ENCODE peak calls at places on chromosomes 4 and X, in five cellular contexts. O is astrocyte, F is cardiac muscle cell, S is heart left ventricle, E is sigmoid colon. J is an unnamed sample.
A peak's percentile ranks its signal among the peaks of the same experiment; 100 is the strongest.

GRCh38 chr4:74190919-74191397 is 33.0 kb downstream of the MTHFD2L start:
- DNase-seq in S (no peak), E (no peak), O (no peak), F (no peak), J (no peak)

GRCh38 chr4:43843501-43843900 is 605.1 kb downstream of the KCTD8 start:
- DNase-seq in F (no peak), E (no peak), O (peak; percentile 48), S (no peak), J (no peak)

GRCh38 chr4:17875402-17876070 is 64.8 kb downstream of the NCAPG start:
- DNase-seq in E (no peak), O (no peak), F (no peak), S (no peak), J (no peak)

GRCh38 chr4:81466841-81467671 is 4.7 kb downstream of the RASGEF1B start:
- DNase-seq in O (peak; percentile 26), S (no peak), E (no peak), F (peak; percentile 84), J (peak; percentile 80)

GRCh38 chrX:154401918-154402621 is 3.9 kb downstream of the RPL10 start:
- DNase-seq in O (peak; percentile 20), F (peak; percentile 26), E (no peak), S (no peak), J (no peak)

GRCh38 chrX:45749375-45749774 is 548.7 kb upstream of the DIPK2B start:
- DNase-seq in S (no peak), E (no peak), F (no peak), O (no peak), J (no peak)

GRCh38 chrX:111164728-111165127 is 68.7 kb downstream of the PAK3 start:
- DNase-seq in S (no peak), F (peak; percentile 3), E (no peak), O (no peak), J (no peak)

GRCh38 chrX:19846995-19847790 is 40.2 kb downstream of the SH3KBP1 start:
- DNase-seq in E (no peak), O (peak; percentile 84), F (peak; percentile 84), S (no peak), J (no peak)

GRCh38 chrX:87299563-87300160 is 217.9 kb upstream of the KLHL4 start:
- DNase-seq in O (no peak), F (peak; percentile 27), S (no peak), E (no peak), J (no peak)

GRCh38 chr4:39865280-39865679 is 112.4 kb downstream of the PDS5A start:
- DNase-seq in O (no peak), F (no peak), E (no peak), S (no peak), J (no peak)

GRCh38 chrX:39261446-39262147 is 460.3 kb downstream of the MID1IP1 start:
- DNase-seq in E (no peak), F (peak; percentile 41), O (peak; percentile 63), S (no peak), J (no peak)

GRCh38 chr4:184420402-184420801 is 53.9 kb downstream of the IRF2 start:
- DNase-seq in O (no peak), F (no peak), S (no peak), E (no peak), J (no peak)

GRCh38 chr4:19657856-19658255 is 593.8 kb upstream of the SLIT2 start:
- DNase-seq in F (peak; percentile 45), S (no peak), O (no peak), E (no peak), J (no peak)

GRCh38 chr4:20251796-20252655 is at the start of gene SLIT2:
- DNase-seq in S (peak; percentile 84), O (peak; percentile 56), F (peak; percentile 90), E (peak; percentile 95), J (peak; percentile 81)

GRCh38 chr4:92270908-92271307 is 32.9 kb upstream of the GRID2 start:
- DNase-seq in O (no peak), S (no peak), E (no peak), F (peak; percentile 6), J (no peak)
- TF ChIP-seq CTCF in O (no peak), S (no peak), E (no peak), F (no peak), J (no peak)

DNA sequence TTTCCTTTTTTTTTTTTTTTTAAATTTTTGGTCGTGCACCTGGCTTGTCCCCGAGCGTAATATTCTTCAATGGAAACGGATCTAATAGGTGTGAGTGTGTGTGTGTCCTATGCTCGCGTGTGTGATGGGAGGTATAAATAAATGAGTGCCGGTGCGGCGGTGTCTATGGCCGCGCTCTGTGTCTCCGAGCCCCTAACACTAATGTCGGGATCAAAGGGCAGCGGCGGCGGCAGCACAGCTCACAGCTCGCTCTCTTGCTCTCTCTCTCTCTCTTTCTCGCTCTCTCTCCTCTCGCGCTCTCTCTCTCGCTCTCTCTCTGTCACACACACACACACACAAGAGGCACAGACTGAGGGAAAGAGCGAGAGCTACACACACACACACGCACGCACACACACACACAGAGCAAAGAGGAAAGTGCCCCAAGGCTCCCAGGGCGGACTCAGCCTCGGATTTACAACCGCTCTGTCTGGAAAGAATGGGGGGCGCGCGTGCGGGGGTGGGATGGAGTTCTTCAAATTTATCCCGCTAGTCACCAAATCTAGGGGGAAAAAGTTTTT is at the start of gene ZNF827:
- DNase-seq in O (peak; percentile 88), F (peak; percentile 85), E (peak; percentile 84), S (peak; percentile 75), J (peak; percentile 27)
- TF ChIP-seq CTCF in O (no peak), F (no peak), E (no peak), S (no peak), J (no peak)

DNA sequence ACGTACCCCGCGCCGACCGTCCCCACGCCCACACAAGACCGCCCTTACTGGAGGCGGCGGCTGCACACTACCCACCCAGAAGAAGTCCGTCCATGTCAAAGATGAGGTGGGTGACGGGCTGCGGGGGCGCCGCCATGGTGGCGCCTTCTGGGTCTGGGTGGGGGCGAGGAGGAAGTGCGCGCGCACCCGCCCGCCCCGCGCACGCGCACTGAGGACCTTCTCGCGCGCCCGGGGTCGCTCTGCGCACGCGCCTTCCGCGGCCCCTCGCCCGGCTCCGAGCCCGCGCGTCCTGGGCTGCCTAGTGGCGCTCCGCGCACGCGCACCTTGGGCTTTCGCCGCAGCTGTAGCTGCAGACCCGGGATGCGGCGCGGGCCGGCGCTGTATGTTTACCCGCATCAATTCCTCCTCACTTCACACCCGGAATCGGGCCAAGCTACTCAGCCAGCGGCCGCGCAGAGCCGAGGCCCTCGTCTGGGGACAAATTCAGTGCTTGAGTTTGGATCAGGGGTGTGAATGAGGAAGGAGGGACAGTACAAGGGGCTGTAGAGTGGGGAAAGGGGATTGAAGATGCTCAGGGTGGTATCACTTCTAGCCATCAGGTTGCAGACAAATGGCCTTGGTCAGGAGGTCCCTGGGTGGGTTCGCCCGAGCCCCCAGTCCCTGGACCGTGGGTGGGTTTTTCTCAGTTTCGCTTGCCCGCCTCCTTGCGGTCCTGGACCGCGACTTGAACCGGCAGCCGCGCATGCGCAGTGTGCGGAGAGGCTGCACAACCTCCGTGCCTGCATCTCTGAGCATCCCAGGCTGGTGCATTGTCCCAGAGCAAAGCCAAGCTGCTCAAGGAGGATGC is at the start of gene PUDP:
- DNase-seq in O (peak; percentile 59), S (peak; percentile 92), E (peak; percentile 94), F (peak; percentile 82), J (peak; percentile 97)
- TF ChIP-seq CTCF in O (no peak), S (no peak), E (peak; percentile 31), F (no peak), J (peak; percentile 23)

DNA sequence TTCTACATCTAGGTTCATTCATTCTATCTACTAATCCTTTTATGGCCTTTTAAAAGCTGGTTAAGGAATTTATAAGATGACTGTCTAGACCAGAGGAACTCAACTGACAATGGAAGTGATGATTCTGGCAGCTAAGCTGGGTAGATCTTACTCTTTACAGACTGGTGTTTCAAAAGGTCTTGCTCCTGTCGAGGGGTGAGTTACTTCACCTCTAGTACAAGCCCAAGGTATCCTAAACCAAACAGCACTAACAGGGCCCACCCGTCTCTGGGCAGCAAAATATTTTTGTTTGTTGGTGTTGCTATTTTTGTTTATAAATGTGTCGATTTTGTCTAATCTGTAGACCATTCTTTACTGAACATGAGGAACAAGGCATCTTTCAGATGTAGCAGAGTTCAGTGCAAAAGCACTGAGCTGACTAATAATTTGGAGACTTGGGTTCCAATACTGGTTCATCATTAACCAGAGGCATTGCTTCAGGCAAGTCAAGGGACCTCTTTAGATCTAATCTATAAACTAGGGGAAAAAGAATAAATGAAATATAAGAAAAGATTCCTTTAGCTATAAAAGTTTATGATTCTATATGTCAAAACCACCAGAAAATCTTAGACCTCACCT is 90.3 kb upstream of the FRG1 start:
- DNase-seq in E (no peak), S (no peak), F (no peak), O (no peak), J (no peak)
- TF ChIP-seq CTCF in E (no peak), S (no peak), F (no peak), O (no peak), J (no peak)

GRCh38 chrX:88425739-88426138 is 321.3 kb upstream of the CPXCR1 start:
- DNase-seq in E (no peak), S (no peak), F (no peak), O (no peak), J (no peak)
- TF ChIP-seq CTCF in E (no peak), S (no peak), F (no peak), O (no peak), J (peak; percentile 28)

GRCh38 chr4:123746981-123747380 is 350.4 kb downstream of the SPRY1 start:
- DNase-seq in E (no peak), O (no peak), S (no peak), F (peak; percentile 74), J (no peak)
- TF ChIP-seq CTCF in E (no peak), O (peak; percentile 14), S (no peak), F (peak; percentile 34), J (no peak)

DNA sequence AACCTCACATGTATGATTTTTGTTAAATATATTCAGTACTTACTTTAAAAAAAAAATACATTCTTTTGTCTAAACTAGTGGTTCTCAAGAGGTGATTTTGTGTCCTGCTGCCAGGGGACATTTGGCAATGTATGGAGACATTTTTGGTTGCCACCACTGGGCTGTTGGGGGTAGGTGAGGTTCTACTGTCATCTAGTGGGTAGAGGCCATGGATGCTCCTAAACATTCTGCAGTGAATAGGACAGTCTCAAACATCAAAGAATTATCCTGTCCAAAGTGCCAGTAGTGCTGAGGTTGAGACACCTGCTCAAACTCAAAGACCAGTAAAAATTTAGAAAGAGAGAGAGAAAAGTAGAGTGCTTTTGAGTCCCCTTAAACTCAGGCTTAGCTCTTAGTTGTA is 32.9 kb upstream of the PGM2 start:
- DNase-seq in F (peak; percentile 39), S (no peak), E (no peak), O (no peak), J (no peak)
- TF ChIP-seq CTCF in F (peak; percentile 71), S (peak; percentile 51), E (peak; percentile 14), O (peak; percentile 43), J (no peak)

GRCh38 chr4:158664806-158665205 is 6.9 kb downstream of the C4orf46 start:
- DNase-seq in F (no peak), O (no peak), E (no peak), S (no peak), J (no peak)
- TF ChIP-seq CTCF in F (no peak), O (no peak), E (no peak), S (no peak), J (no peak)